ENCODE peak calls at places on chromosome 1, in nine cellular contexts. T, U, H, J, A, W, R, B and C are unnamed samples.

GRCh38 chr1:109789771-109790170 is 26.0 kb upstream of the EPS8L3 start:
- DNase-seq in T (no peak), U (no peak), H (no peak), J (no peak), A (no peak), W (no peak), R (peak; percentile 35), B (peak; percentile 19), C (no peak)

GRCh38 chr1:229336345-229336744 is 6.5 kb downstream of the CCSAP start:
- DNase-seq in T (no peak), U (no peak), H (peak; percentile 24), J (no peak), A (no peak), W (no peak), R (no peak), B (no peak), C (no peak)

GRCh38 chr1:204983121-204983520 is 59.9 kb upstream of the CNTN2 start:
- DNase-seq in T (no peak), U (no peak), H (no peak), J (no peak), A (no peak), W (no peak), R (no peak), B (no peak), C (no peak)

GRCh38 chr1:30642391-30643120 is 80.8 kb downstream of the MATN1 start:
- DNase-seq in T (no peak), U (no peak), H (no peak), J (no peak), A (no peak), W (no peak), R (no peak), B (no peak), C (no peak)

GRCh38 chr1:7888248-7889010 is 35.6 kb upstream of the UTS2 start:
- DNase-seq in T (no peak), U (no peak), H (no peak), J (no peak), A (peak; percentile 83), W (no peak), R (no peak), B (no peak), C (no peak)

GRCh38 chr1:229101475-229101874 is 169.4 kb upstream of the RAB4A start:
- DNase-seq in T (no peak), U (no peak), H (no peak), J (no peak), A (no peak), W (no peak), R (no peak), B (no peak), C (no peak)

GRCh38 chr1:61299468-61299867 is 217.1 kb downstream of the NFIA start:
- DNase-seq in T (no peak), U (no peak), H (no peak), J (no peak), A (peak; percentile 30), W (no peak), R (no peak), B (no peak), C (peak; percentile 7)

GRCh38 chr1:225744745-225745144 is 32.9 kb upstream of the SRP9 start:
- DNase-seq in T (no peak), U (no peak), H (no peak), J (no peak), A (no peak), W (no peak), R (no peak), B (no peak), C (no peak)

GRCh38 chr1:211036701-211037494 is 97.0 kb downstream of the KCNH1 start:
- DNase-seq in T (no peak), U (no peak), H (no peak), J (no peak), A (no peak), W (peak; percentile 4), R (no peak), B (no peak), C (peak; percentile 27)

GRCh38 chr1:50929376-50929958 is 30.6 kb downstream of the FAF1 start:
- DNase-seq in T (no peak), U (no peak), H (no peak), J (no peak), A (peak; percentile 69), W (no peak), R (no peak), B (no peak), C (peak; percentile 72)

GRCh38 chr1:228087771-228088251 is 5.3 kb downstream of the ARF1 start:
- DNase-seq in T (no peak), U (no peak), H (no peak), J (no peak), A (peak; percentile 93), W (no peak), R (no peak), B (no peak), C (no peak)

GRCh38 chr1:215269955-215270354 is 187.4 kb downstream of the KCNK2 start:
- DNase-seq in T (no peak), U (no peak), H (no peak), J (no peak), A (no peak), W (no peak), R (no peak), B (no peak), C (no peak)

GRCh38 chr1:228001738-228002535 is 4.9 kb upstream of the WNT3A start:
- DNase-seq in T (no peak), U (no peak), H (no peak), J (no peak), A (no peak), W (no peak), R (peak; percentile 80), B (peak; percentile 10), C (no peak)